ENCODE peak calls at places on chromosomes 7 and 10, in nine cellular contexts. Z, A, F, O, D, T, R, V and G are unnamed samples.

GRCh38 chr7:133742709-133743538 is 384.2 kb upstream of the LRGUK start:
- DNase-seq in Z (peak), A (peak), F (peak), O (no peak), D (peak), T (no peak), R (no peak), V (no peak), G (no peak)

GRCh38 chr10:62582098-62582705 is 208.0 kb downstream of the ZNF365 start:
- DNase-seq in Z (no peak), A (no peak), F (peak), O (no peak), D (no peak), T (no peak), R (no peak), V (no peak), G (no peak)

GRCh38 chr7:2156756-2157472 is 75.8 kb downstream of the MAD1L1 start:
- DNase-seq in Z (no peak), A (no peak), F (no peak), O (no peak), D (no peak), T (no peak), R (no peak), V (no peak), G (no peak)

GRCh38 chr7:12888727-12889126 is 201.3 kb downstream of the ARL4A start:
- DNase-seq in Z (no peak), A (peak), F (peak), O (no peak), D (no peak), T (no peak), R (peak), V (no peak), G (no peak)

GRCh38 chr10:107413971-107414370 is 249.5 kb upstream of the SORCS1 start:
- DNase-seq in Z (no peak), A (no peak), F (no peak), O (no peak), D (no peak), T (no peak), R (no peak), V (no peak), G (no peak)

GRCh38 chr10:123134915-123135414 is 805 bp upstream of the HMX3 start:
- DNase-seq in Z (no peak), A (no peak), F (no peak), O (no peak), D (no peak), T (no peak), R (no peak), V (no peak), G (no peak)

GRCh38 chr7:101165075-101165957 is at the start of gene VGF:
- DNase-seq in Z (peak), A (peak), F (peak), O (peak), D (peak), T (peak), R (peak), V (peak), G (peak)

GRCh38 chr10:81995254-81995653 is 120.3 kb downstream of the NRG3 start:
- DNase-seq in Z (no peak), A (no peak), F (no peak), O (no peak), D (no peak), T (no peak), R (no peak), V (no peak), G (no peak)

GRCh38 chr10:30687698-30688213 is 58.2 kb upstream of the LYZL2 start:
- DNase-seq in Z (peak), A (peak), F (peak), O (peak), D (peak), T (peak), R (no peak), V (peak), G (peak)

GRCh38 chr7:140209866-140210609 is 33.3 kb upstream of the KDM7A start:
- DNase-seq in Z (no peak), A (no peak), F (no peak), O (peak), D (no peak), T (no peak), R (no peak), V (peak), G (no peak)

GRCh38 chr7:79008786-79009185 is 444.7 kb downstream of the MAGI2 start:
- DNase-seq in Z (no peak), A (no peak), F (no peak), O (no peak), D (no peak), T (no peak), R (no peak), V (no peak), G (no peak)

GRCh38 chr7:128164061-128164954 is 76.8 kb upstream of the LEP start:
- DNase-seq in Z (no peak), A (peak), F (peak), O (no peak), D (peak), T (no peak), R (peak), V (peak), G (no peak)

GRCh38 chr10:3763852-3764625 is 21.0 kb downstream of the KLF6 start:
- DNase-seq in Z (no peak), A (peak), F (peak), O (no peak), D (no peak), T (no peak), R (no peak), V (no peak), G (no peak)

GRCh38 chr7:1758859-1759521 is 88.9 kb downstream of the ELFN1 start:
- DNase-seq in Z (no peak), A (no peak), F (no peak), O (no peak), D (no peak), T (no peak), R (no peak), V (no peak), G (no peak)

GRCh38 chr10:74640134-74640533 is 186.3 kb upstream of the KAT6B start:
- DNase-seq in Z (peak), A (peak), F (no peak), O (no peak), D (no peak), T (no peak), R (no peak), V (no peak), G (no peak)

GRCh38 chr7:85239114-85239513 is 52.3 kb upstream of the SEMA3D start:
- DNase-seq in Z (no peak), A (no peak), F (no peak), O (no peak), D (no peak), T (no peak), R (no peak), V (no peak), G (no peak)

GRCh38 chr7:607938-608337 is 88.3 kb upstream of the PDGFA start:
- DNase-seq in Z (no peak), A (no peak), F (no peak), O (no peak), D (no peak), T (no peak), R (no peak), V (no peak), G (no peak)